ENCODE peak calls at places on chromosomes 4 and X, in seven cellular contexts. N, J, K, Z, X, T and F are unnamed samples.

GRCh38 chrX:49999048-49999447 is 76.7 kb downstream of the CLCN5 start:
- DNase-seq in N (no peak), J (no peak), K (no peak), Z (no peak), X (no peak), T (no peak), F (no peak)

GRCh38 chr4:148634476-148634875 is 192.3 kb upstream of the NR3C2 start:
- DNase-seq in N (no peak), J (no peak), K (peak; percentile 3), Z (no peak), X (peak; percentile 12), T (no peak), F (no peak)

GRCh38 chr4:23986270-23986669 is 96.4 kb upstream of the PPARGC1A start:
- DNase-seq in N (no peak), J (no peak), K (no peak), Z (no peak), X (no peak), T (no peak), F (no peak)

GRCh38 chrX:17242470-17242869 is 132.5 kb upstream of the NHS start:
- DNase-seq in N (peak; percentile 78), J (no peak), K (peak; percentile 5), Z (peak; percentile 38), X (peak; percentile 35), T (no peak), F (peak; percentile 57)

GRCh38 chr4:81164623-81165416 is 50.2 kb downstream of the PRKG2 start:
- DNase-seq in N (no peak), J (no peak), K (peak; percentile 74), Z (no peak), X (no peak), T (no peak), F (no peak)

GRCh38 chr4:37244583-37245390 is at the start of gene NWD2:
- DNase-seq in N (peak; percentile 82), J (peak; percentile 10), K (no peak), Z (no peak), X (no peak), T (peak; percentile 46), F (no peak)

GRCh38 chr4:101355767-101356702 is 8.7 kb upstream of the PPP3CA start:
- DNase-seq in N (no peak), J (no peak), K (peak; percentile 83), Z (no peak), X (peak; percentile 63), T (no peak), F (no peak)

GRCh38 chr4:169064281-169064680 is 54.2 kb upstream of the CBR4 start:
- DNase-seq in N (no peak), J (no peak), K (no peak), Z (no peak), X (no peak), T (no peak), F (no peak)